ENCODE peak calls at places on chromosomes 11 and 22, in four cellular contexts. G, Y, F and C are unnamed samples.

GRCh38 chr22:47195156-47195675 is 432.8 kb downstream of the TBC1D22A start:
- DNase-seq in Y (no peak), G (no peak), F (peak; percentile 34), C (no peak)

GRCh38 chr11:76636826-76637460 is 33.6 kb downstream of the LRRC32 start:
- DNase-seq in Y (no peak), G (no peak), F (no peak), C (no peak)

GRCh38 chr11:65585396-65586246 is 9.8 kb downstream of the EHBP1L1 start:
- DNase-seq in Y (no peak), G (no peak), F (peak; percentile 36), C (no peak)

GRCh38 chr11:116838321-116839084 is 1.1 kb upstream of the APOA1 start:
- DNase-seq in F (no peak), Y (no peak), G (no peak), C (no peak)

GRCh38 chr22:20299736-20300136 is 20.1 kb downstream of the DGCR6L start:
- DNase-seq in G (no peak), F (no peak), Y (no peak), C (no peak)

GRCh38 chr11:4884341-4884740 is 2.6 kb downstream of the OR51T1 start:
- DNase-seq in Y (no peak), G (no peak), F (no peak), C (no peak)

GRCh38 chr11:113991718-113992458 is 17.0 kb downstream of the HTR3A start:
- DNase-seq in Y (no peak), G (no peak), F (peak; percentile 73), C (no peak)

GRCh38 chr11:62452261-62452660 is 33.4 kb downstream of the SCGB1A1 start:
- DNase-seq in G (no peak), Y (no peak), F (no peak), C (no peak)

GRCh38 chr11:10058356-10058755 is 235.7 kb downstream of the SBF2 start:
- DNase-seq in G (no peak), Y (no peak), F (no peak), C (no peak)

GRCh38 chr11:112178428-112178827 is 3.1 kb downstream of the BCO2 start:
- DNase-seq in G (no peak), Y (no peak), F (no peak), C (no peak)

GRCh38 chr11:34174411-34175041 is 69.1 kb downstream of the NAT10 start:
- DNase-seq in G (no peak), Y (peak; percentile 90), F (peak; percentile 95), C (peak; percentile 72)

GRCh38 chr11:4713241-4713640 is 8.7 kb downstream of the MMP26 start:
- DNase-seq in G (no peak), F (no peak), Y (no peak), C (no peak)

GRCh38 chr11:134712228-134713145 is 300.4 kb upstream of the B3GAT1 start:
- DNase-seq in G (no peak), Y (peak; percentile 48), F (no peak), C (no peak)

GRCh38 chr22:26589367-26589844 is 526 bp downstream of the TPST2 start:
- DNase-seq in F (peak; percentile 60), Y (no peak), G (no peak), C (no peak)

GRCh38 chr11:17396598-17397310 is 8.3 kb upstream of the KCNJ11 start:
- DNase-seq in Y (no peak), F (peak; percentile 7), G (no peak), C (no peak)

GRCh38 chr11:14636119-14636518 is 7.5 kb upstream of the PDE3B start:
- DNase-seq in Y (no peak), G (no peak), F (no peak), C (peak; percentile 61)

GRCh38 chr11:10117709-10118341 is 176.2 kb downstream of the SBF2 start:
- DNase-seq in Y (no peak), F (no peak), G (no peak), C (no peak)

GRCh38 chr11:126024143-126024542 is 38.5 kb downstream of the CDON start:
- DNase-seq in G (no peak), Y (no peak), F (no peak), C (no peak)

GRCh38 chr11:14361951-14362350 is 3.0 kb upstream of the RRAS2 start:
- DNase-seq in G (no peak), Y (no peak), F (no peak), C (no peak)

GRCh38 chr11:125347261-125347585 is 148.8 kb downstream of the FEZ1 start:
- DNase-seq in Y (no peak), F (no peak), G (no peak), C (no peak)

GRCh38 chr11:100801225-100801999 is 114.3 kb downstream of the ARHGAP42 start:
- DNase-seq in Y (no peak), G (no peak), F (no peak), C (no peak)

GRCh38 chr11:103898065-103898464 is 138.4 kb upstream of the DDI1 start:
- DNase-seq in Y (no peak), F (no peak), G (peak; percentile 40), C (no peak)

GRCh38 chr11:14503023-14503422 is 3.4 kb upstream of the COPB1 start:
- DNase-seq in G (no peak), Y (no peak), F (no peak), C (no peak)

GRCh38 chr11:10322830-10323792 is 18.2 kb downstream of the ADM start:
- DNase-seq in G (no peak), F (peak; percentile 39), Y (peak; percentile 64), C (peak; percentile 25)

GRCh38 chr11:69516526-69516925 is 35.1 kb downstream of the LINC01488 start:
- DNase-seq in G (no peak), Y (no peak), F (no peak), C (no peak)

GRCh38 chr11:66718320-66718971 is 10.6 kb downstream of the SPTBN2 start:
- DNase-seq in Y (no peak), F (no peak), G (no peak), C (no peak)

GRCh38 chr11:101436511-101437142 is 147.2 kb downstream of the TRPC6 start:
- DNase-seq in Y (peak; percentile 17), F (peak; percentile 5), G (no peak), C (no peak)

GRCh38 chr11:35781342-35782171 is 119.0 kb downstream of the TRIM44 start:
- DNase-seq in F (no peak), G (no peak), Y (no peak), C (no peak)

GRCh38 chr11:107271425-107271824 is 186.2 kb downstream of the CWF19L2 start:
- DNase-seq in F (no peak), Y (no peak), G (no peak), C (no peak)

GRCh38 chr11:2369896-2370295 is 7.2 kb upstream of the CD81 start:
- DNase-seq in Y (no peak), F (no peak), G (no peak), C (no peak)
- TF ChIP-seq REST in Y (no peak), F (no peak), G (no peak), C (no peak)

GRCh38 chr22:29799217-29799680 is 32.1 kb downstream of the UQCR10 start:
- DNase-seq in F (peak; percentile 71), G (no peak), Y (peak; percentile 82), C (peak; percentile 94)
- TF ChIP-seq GABPA in F (peak; percentile 66), G (no peak), Y (peak; percentile 61), C (no peak)

GRCh38 chr11:57639321-57640067 is 10.2 kb downstream of the YPEL4 start:
- DNase-seq in G (no peak), Y (no peak), F (peak; percentile 66), C (no peak)
- TF ChIP-seq REST in G (no peak), Y (no peak), F (no peak), C (no peak)

GRCh38 chr11:26480041-26480440 is 92.0 kb downstream of the MUC15 start:
- DNase-seq in Y (no peak), F (no peak), G (no peak), C (no peak)

GRCh38 chr11:26478710-26479109 is 93.4 kb downstream of the MUC15 start:
- DNase-seq in Y (no peak), G (no peak), F (no peak), C (no peak)

GRCh38 chr11:26477406-26477805 is 94.7 kb downstream of the MUC15 start:
- DNase-seq in G (no peak), Y (no peak), F (no peak), C (no peak)

DNA sequence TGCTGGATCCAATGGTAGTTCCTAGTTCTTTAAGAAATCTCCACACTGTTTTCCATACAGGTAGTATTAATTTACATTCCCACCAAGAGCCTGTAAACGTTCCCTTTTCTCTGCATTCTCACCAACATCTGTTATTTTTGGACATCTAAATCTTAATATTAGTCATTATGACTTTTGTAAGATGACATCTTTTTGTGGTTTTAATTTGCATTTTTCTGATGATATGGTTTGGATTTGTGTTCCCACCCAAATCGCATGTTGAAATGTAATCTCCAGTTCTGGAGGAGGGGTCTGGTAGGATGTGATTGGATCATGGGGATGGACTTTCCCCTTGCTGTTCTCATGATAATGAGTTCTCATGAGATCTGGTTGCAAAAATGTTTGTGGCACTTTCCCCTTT is 89.0 kb downstream of the MUC15 start:
- DNase-seq in Y (no peak), G (no peak), F (no peak), C (no peak)
- TF ChIP-seq GABPA in Y (no peak), G (no peak), F (no peak), C (no peak)

GRCh38 chr11:78812513-78813293 is 238.0 kb upstream of the NARS2 start:
- DNase-seq in Y (no peak), F (no peak), G (no peak), C (peak; percentile 11)

GRCh38 chr11:78808903-78809302 is 234.2 kb upstream of the NARS2 start:
- DNase-seq in Y (no peak), G (no peak), F (no peak), C (no peak)

GRCh38 chr11:78811622-78812021 is 237.0 kb upstream of the NARS2 start:
- DNase-seq in G (no peak), Y (no peak), F (no peak), C (no peak)

GRCh38 chr11:78809931-78810481 is 235.3 kb upstream of the NARS2 start:
- DNase-seq in G (no peak), F (peak; percentile 45), Y (no peak), C (no peak)

DNA sequence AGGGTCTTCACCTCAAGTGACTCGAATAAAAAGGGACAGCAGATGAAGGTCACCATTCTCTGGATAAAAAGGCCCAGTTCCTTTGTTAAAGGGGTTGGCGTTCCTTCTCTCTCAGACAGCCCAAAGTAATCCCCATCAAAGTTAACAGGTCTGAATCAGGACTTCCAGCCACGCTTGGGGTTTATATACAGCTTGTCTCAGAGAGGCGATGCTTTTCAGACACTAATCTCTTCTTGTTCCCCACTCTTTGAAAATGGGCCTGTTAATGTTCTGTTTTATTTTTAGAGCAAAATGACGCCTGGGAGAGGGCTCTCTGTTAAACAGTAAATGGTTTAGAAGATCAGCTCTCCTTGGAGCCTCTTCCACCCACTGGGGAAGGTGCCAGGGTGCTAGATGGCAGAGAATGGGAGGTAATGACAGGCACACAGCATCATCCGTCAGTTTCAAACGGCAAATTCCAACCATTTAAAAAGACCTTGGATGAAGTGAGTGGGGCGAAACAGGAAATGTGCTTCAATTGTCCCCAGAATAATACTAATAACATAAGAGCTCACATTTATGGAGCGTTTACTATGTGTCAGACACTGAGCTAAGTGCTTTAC is 235.9 kb upstream of the NARS2 start:
- DNase-seq in Y (no peak), G (no peak), F (no peak), C (no peak)
- TF ChIP-seq REST in Y (no peak), G (no peak), F (no peak), C (no peak)